ENCODE peak calls at places on chromosome 18, in nine cellular contexts. Q is neural progenitor cell; B is heart right ventricle; J is MCF 10A; S is uterus; P is bronchial epithelial cell; D is neural crest cell; L is GM13977; I is CD8-positive, alpha-beta T cell. V is an unnamed sample.

GRCh38 chr18:36770315-36770946 is 58.4 kb downstream of the TPGS2 start:
- DNase-seq in Q (no peak), B (no peak), J (no peak), S (no peak), P (no peak), D (no peak), L (no peak), I (no peak), V (no peak)

GRCh38 chr18:13551841-13552733 is 174.3 kb downstream of the FAM210A start:
- DNase-seq in Q (no peak), B (no peak), J (no peak), S (no peak), P (no peak), D (no peak), L (no peak), I (no peak), V (peak; percentile 43)

GRCh38 chr18:50836521-50836957 is 16.7 kb upstream of the MRO start:
- DNase-seq in Q (no peak), B (no peak), J (peak; percentile 78), S (no peak), P (peak; percentile 90), D (no peak), L (no peak), I (no peak), V (no peak)

GRCh38 chr18:54717673-54718435 is 110.4 kb upstream of the RAB27B start:
- DNase-seq in Q (peak; percentile 71), B (no peak), J (no peak), S (no peak), P (no peak), D (no peak), L (peak; percentile 34), I (peak; percentile 10), V (no peak)

GRCh38 chr18:13558132-13558531 is 168.2 kb downstream of the FAM210A start:
- DNase-seq in Q (peak; percentile 67), B (peak; percentile 41), J (peak; percentile 48), S (no peak), P (peak; percentile 32), D (peak; percentile 31), L (peak; percentile 69), I (peak; percentile 36), V (no peak)

GRCh38 chr18:28365406-28365805 is 188.5 kb upstream of the CDH2 start:
- DNase-seq in Q (no peak), B (no peak), J (peak; percentile 73), S (no peak), P (peak; percentile 91), D (no peak), L (no peak), I (no peak), V (no peak)

GRCh38 chr18:41745166-41746049 is 209.6 kb upstream of the PIK3C3 start:
- DNase-seq in Q (peak; percentile 83), B (peak; percentile 31), J (peak; percentile 64), S (no peak), P (peak; percentile 41), D (peak; percentile 58), L (peak; percentile 28), I (no peak), V (peak; percentile 72)

GRCh38 chr18:13375302-13376255 is 157.0 kb downstream of the LDLRAD4 start:
- DNase-seq in Q (no peak), B (peak; percentile 59), J (peak; percentile 78), S (peak; percentile 81), P (peak; percentile 56), D (no peak), L (peak; percentile 84), I (peak; percentile 67), V (peak; percentile 45)

GRCh38 chr18:26575865-26576217 is 27.5 kb upstream of the KCTD1 start:
- DNase-seq in Q (no peak), B (no peak), J (no peak), S (no peak), P (no peak), D (no peak), L (no peak), I (no peak), V (no peak)

GRCh38 chr18:32899819-32900218 is 127.0 kb upstream of the KLHL14 start:
- DNase-seq in Q (no peak), B (no peak), J (peak; percentile 25), S (no peak), P (no peak), D (no peak), L (no peak), I (no peak), V (no peak)

GRCh38 chr18:49565656-49566055 is 3.8 kb downstream of the LIPG start:
- DNase-seq in Q (peak; percentile 63), B (peak; percentile 24), J (no peak), S (no peak), P (no peak), D (no peak), L (no peak), I (no peak), V (no peak)

GRCh38 chr18:11387880-11388279 is 221.5 kb upstream of the SLC35G4 start:
- DNase-seq in Q (peak; percentile 46), B (peak; percentile 57), J (peak; percentile 84), S (no peak), P (no peak), D (no peak), L (peak; percentile 55), I (no peak), V (no peak)

GRCh38 chr18:27363918-27364317 is 178.8 kb upstream of the CHST9 start:
- DNase-seq in Q (no peak), B (no peak), J (peak; percentile 34), S (no peak), P (peak; percentile 50), D (no peak), L (peak; percentile 9), I (no peak), V (no peak)

GRCh38 chr18:76679259-76679658 is 143.1 kb upstream of the ZNF236 start:
- DNase-seq in Q (peak; percentile 56), B (no peak), J (no peak), S (no peak), P (no peak), D (no peak), L (no peak), I (no peak), V (no peak)

GRCh38 chr18:54983041-54983686 is 23.9 kb upstream of the CCDC68 start:
- DNase-seq in Q (peak; percentile 68), B (no peak), J (peak; percentile 73), S (no peak), P (peak; percentile 64), D (no peak), L (peak; percentile 48), I (no peak), V (no peak)

GRCh38 chr18:1467461-1467964 is 562.8 kb downstream of the ADCYAP1 start:
- DNase-seq in Q (no peak), B (no peak), J (no peak), S (no peak), P (no peak), D (no peak), L (no peak), I (no peak), V (no peak)

GRCh38 chr18:43789234-43790000 is 512.1 kb upstream of the SYT4 start:
- DNase-seq in Q (peak; percentile 23), B (no peak), J (peak; percentile 19), S (no peak), P (no peak), D (no peak), L (no peak), I (no peak), V (no peak)
- TF ChIP-seq CTCF in Q (peak; percentile 48), B (peak; percentile 33), J (no peak), S (peak; percentile 15), P (peak; percentile 5), D (no peak), L (no peak), I (no peak), V (peak; percentile 35)

GRCh38 chr18:8508320-8508719 is 100.9 kb upstream of the RAB12 start:
- DNase-seq in Q (no peak), B (no peak), J (peak; percentile 14), S (no peak), P (peak; percentile 8), D (no peak), L (no peak), I (no peak), V (no peak)

GRCh38 chr18:8506251-8507049 is 102.8 kb upstream of the RAB12 start:
- DNase-seq in Q (no peak), B (no peak), J (no peak), S (no peak), P (no peak), D (no peak), L (no peak), I (no peak), V (no peak)

GRCh38 chr18:8507881-8508280 is 101.4 kb upstream of the RAB12 start:
- DNase-seq in Q (no peak), B (no peak), J (no peak), S (no peak), P (no peak), D (no peak), L (no peak), I (no peak), V (no peak)

GRCh38 chr18:8505036-8505435 is 104.2 kb upstream of the RAB12 start:
- DNase-seq in Q (no peak), B (no peak), J (no peak), S (no peak), P (no peak), D (no peak), L (no peak), I (no peak), V (no peak)

DNA sequence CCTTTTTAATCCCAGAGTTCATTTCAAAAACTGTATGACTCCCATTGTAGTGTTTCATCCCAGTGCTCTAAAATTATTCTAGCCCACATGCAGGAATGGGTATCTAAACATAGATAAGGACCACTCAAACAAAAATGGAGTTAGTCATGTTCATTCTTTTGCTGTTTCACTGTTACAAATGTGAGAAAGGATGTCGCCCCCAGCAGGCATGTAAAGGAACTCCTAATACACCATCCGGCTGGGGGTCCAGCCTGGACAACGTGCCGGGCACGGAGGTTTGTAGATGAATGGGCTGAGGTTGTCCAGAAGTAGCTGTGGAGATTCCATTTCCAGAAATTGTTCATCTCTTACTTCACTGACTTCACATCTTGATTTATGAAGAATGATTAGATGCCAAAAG is 101.9 kb upstream of the RAB12 start:
- DNase-seq in Q (peak; percentile 47), B (no peak), J (peak; percentile 8), S (no peak), P (peak; percentile 5), D (peak; percentile 8), L (no peak), I (no peak), V (no peak)
- TF ChIP-seq CTCF in Q (peak; percentile 63), B (no peak), J (no peak), S (no peak), P (no peak), D (peak; percentile 48), L (peak; percentile 33), I (no peak), V (peak; percentile 66)

GRCh38 chr18:79523221-79523737 is 127.5 kb downstream of the NFATC1 start:
- DNase-seq in Q (no peak), B (no peak), J (no peak), S (no peak), P (no peak), D (no peak), L (peak; percentile 74), I (peak; percentile 62), V (no peak)
- TF ChIP-seq CTCF in Q (no peak), B (no peak), J (no peak), S (no peak), P (no peak), D (no peak), L (no peak), I (no peak), V (no peak)

DNA sequence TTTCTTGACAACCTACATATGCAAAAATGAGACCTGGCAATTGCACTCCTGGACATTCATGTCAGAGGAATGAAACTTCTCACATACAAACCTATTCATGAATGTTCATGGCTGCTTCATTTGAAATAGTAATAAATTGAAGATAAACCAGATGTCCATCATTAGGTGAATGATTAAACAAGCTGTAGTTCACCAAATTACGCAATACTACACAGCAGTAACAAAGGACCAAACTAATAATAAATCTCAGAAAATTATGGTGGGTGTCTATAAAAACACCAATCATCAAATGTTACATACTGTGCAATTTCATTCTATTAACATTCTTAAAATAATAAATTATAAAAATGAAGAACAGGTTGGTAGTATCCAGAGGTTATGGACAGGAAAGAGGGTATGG is 13.5 kb downstream of the DOK6 start:
- DNase-seq in Q (no peak), B (no peak), J (no peak), S (no peak), P (no peak), D (no peak), L (no peak), I (no peak), V (no peak)
- TF ChIP-seq CTCF in Q (no peak), B (no peak), J (no peak), S (no peak), P (no peak), D (no peak), L (no peak), I (no peak), V (no peak)